ENCODE peak calls at places on chromosome 18, in seven cellular contexts. M is K562; O is ACHN; V is activated naive CD4-positive, alpha-beta T cell; Q is GM03348; N is foreskin fibroblast; K is stimulated activated CD8-positive, alpha-beta memory T cell treated with anti-CD3 and anti-CD28 coated beads, Interleukin-2, amount 100 ng/mL, for 1 hour. H is an unnamed sample.

GRCh38 chr18:59971871-59972270 is 72.1 kb downstream of the PMAIP1 start:
- DNase-seq in M (no peak), O (no peak), V (no peak), Q (no peak), N (no peak), K (no peak), H (no peak)

GRCh38 chr18:25467226-25468065 is 115.5 kb upstream of the ZNF521 start:
- DNase-seq in M (no peak), O (no peak), V (no peak), Q (peak; percentile 13), N (peak; percentile 61), K (no peak), H (peak; percentile 93)

GRCh38 chr18:76605341-76605929 is 110.4 kb upstream of the ZNF516 start:
- DNase-seq in M (no peak), O (no peak), V (no peak), Q (no peak), N (no peak), K (no peak), H (no peak)

GRCh38 chr18:74861154-74861553 is 263.5 kb downstream of the ZNF407 start:
- DNase-seq in M (no peak), O (no peak), V (no peak), Q (no peak), N (no peak), K (no peak), H (no peak)

GRCh38 chr18:41113885-41114482 is 841.0 kb upstream of the PIK3C3 start:
- DNase-seq in M (no peak), O (no peak), V (no peak), Q (no peak), N (no peak), K (no peak), H (no peak)

GRCh38 chr18:66916834-66917233 is 312.9 kb upstream of the CDH19 start:
- DNase-seq in M (no peak), O (no peak), V (no peak), Q (no peak), N (no peak), K (no peak), H (no peak)

GRCh38 chr18:80223581-80224148 is 23.6 kb downstream of the PARD6G start:
- DNase-seq in M (no peak), O (no peak), V (no peak), Q (peak; percentile 1), N (no peak), K (no peak), H (no peak)

GRCh38 chr18:11387880-11388279 is 221.5 kb upstream of the SLC35G4 start:
- DNase-seq in M (peak; percentile 41), O (peak; percentile 10), V (no peak), Q (no peak), N (peak; percentile 23), K (no peak), H (peak; percentile 5)

GRCh38 chr18:5302606-5303005 is 7.1 kb upstream of the ZBTB14 start:
- DNase-seq in M (no peak), O (no peak), V (no peak), Q (no peak), N (no peak), K (no peak), H (no peak)

GRCh38 chr18:5097116-5097703 is 99.8 kb downstream of the AKAIN1 start:
- DNase-seq in M (no peak), O (no peak), V (no peak), Q (no peak), N (no peak), K (no peak), H (no peak)

GRCh38 chr18:37107748-37108522 is 279.0 kb downstream of the KIAA1328 start:
- DNase-seq in M (no peak), O (no peak), V (no peak), Q (no peak), N (no peak), K (no peak), H (no peak)

GRCh38 chr18:12741351-12741750 is 38.5 kb downstream of the PSMG2 start:
- DNase-seq in M (no peak), O (no peak), V (no peak), Q (no peak), N (peak; percentile 64), K (no peak), H (no peak)

GRCh38 chr18:22828171-22828570 is 105.0 kb upstream of the RBBP8 start:
- DNase-seq in M (no peak), O (no peak), V (no peak), Q (no peak), N (no peak), K (no peak), H (no peak)

GRCh38 chr18:48771641-48772380 is 179.0 kb downstream of the SMAD7 start:
- DNase-seq in M (no peak), O (no peak), V (no peak), Q (no peak), N (no peak), K (no peak), H (no peak)

GRCh38 chr18:49285627-49286026 is 174.8 kb downstream of the DYM start:
- DNase-seq in M (no peak), O (no peak), V (no peak), Q (no peak), N (no peak), K (no peak), H (no peak)

GRCh38 chr18:50704541-50704940 is 115.3 kb downstream of the MRO start:
- DNase-seq in M (no peak), O (no peak), V (no peak), Q (no peak), N (no peak), K (no peak), H (no peak)

GRCh38 chr18:22465859-22466602 is 48.3 kb upstream of the CTAGE1 start:
- DNase-seq in M (peak; percentile 79), O (peak; percentile 64), V (no peak), Q (peak; percentile 88), N (peak; percentile 84), K (peak; percentile 21), H (peak; percentile 71)

GRCh38 chr18:64710105-64710861 is 561.4 kb upstream of the LINC00305 start:
- DNase-seq in M (no peak), O (no peak), V (no peak), Q (no peak), N (no peak), K (no peak), H (no peak)

GRCh38 chr18:68665623-68666022 is 49.3 kb downstream of the TMX3 start:
- DNase-seq in M (no peak), O (no peak), V (no peak), Q (no peak), N (no peak), K (no peak), H (no peak)

GRCh38 chr18:61637319-61637718 is 255.5 kb downstream of the RNF152 start:
- DNase-seq in M (no peak), O (no peak), V (no peak), Q (no peak), N (no peak), K (no peak), H (no peak)

GRCh38 chr18:7873316-7873715 is 306.2 kb downstream of the PTPRM start:
- DNase-seq in M (no peak), O (no peak), V (no peak), Q (no peak), N (no peak), K (no peak), H (no peak)

GRCh38 chr18:63440219-63440618 is 17.9 kb upstream of the VPS4B start:
- DNase-seq in M (no peak), O (peak; percentile 18), V (no peak), Q (peak; percentile 54), N (peak; percentile 53), K (no peak), H (peak; percentile 62)

GRCh38 chr18:9617006-9617542 is 2.7 kb upstream of the PPP4R1 start:
- DNase-seq in M (no peak), O (no peak), V (no peak), Q (no peak), N (no peak), K (no peak), H (no peak)

GRCh38 chr18:26863122-26863879 is 2.2 kb downstream of the AQP4 start:
- DNase-seq in M (no peak), O (peak; percentile 48), V (no peak), Q (peak; percentile 26), N (no peak), K (no peak), H (peak; percentile 19)

GRCh38 chr18:22302152-22302551 is 115.6 kb downstream of the CTAGE1 start:
- DNase-seq in M (no peak), O (no peak), V (no peak), Q (no peak), N (no peak), K (no peak), H (no peak)

GRCh38 chr18:65235966-65236634 is 514.7 kb upstream of the CDH7 start:
- DNase-seq in M (no peak), O (no peak), V (no peak), Q (no peak), N (no peak), K (no peak), H (no peak)

GRCh38 chr18:24317370-24317769 is 80.3 kb downstream of the OSBPL1A start:
- DNase-seq in M (no peak), O (no peak), V (no peak), Q (no peak), N (no peak), K (no peak), H (no peak)